ENCODE peak calls at places on chromosome 17, in seven cellular contexts. K is NCI-H2081, B is NCI-H345, P is IMR-90, U is mucosa of descending colon, C is HFFc6, I is HEK293T. H is an unnamed sample.

GRCh38 chr17:80765241-80766022 is 220.8 kb downstream of the RPTOR start:
- DNase-seq in K (no peak), B (no peak), P (peak; percentile 23), U (no peak), C (no peak), I (no peak), H (no peak)

GRCh38 chr17:81733507-81734404 is 21.7 kb downstream of the SLC25A10 start:
- DNase-seq in K (peak; percentile 81), B (peak; percentile 82), P (peak; percentile 55), U (peak; percentile 92), C (peak; percentile 55), I (peak; percentile 95), H (peak; percentile 89)

GRCh38 chr17:68498479-68499326 is 13.5 kb upstream of the PRKAR1A start:
- DNase-seq in K (no peak), B (no peak), P (no peak), U (peak; percentile 39), C (no peak), I (no peak), H (no peak)

GRCh38 chr17:81665205-81666091 is 957 bp downstream of the OXLD1 start:
- DNase-seq in K (peak; percentile 70), B (peak; percentile 24), P (peak; percentile 6), U (peak; percentile 55), C (no peak), I (peak; percentile 53), H (no peak)

GRCh38 chr17:9223531-9223930 is 202.2 kb downstream of the NTN1 start:
- DNase-seq in K (no peak), B (no peak), P (no peak), U (no peak), C (no peak), I (no peak), H (no peak)

GRCh38 chr17:81241203-81241602 is 2.1 kb downstream of the NDUFAF8 start:
- DNase-seq in K (no peak), B (no peak), P (no peak), U (no peak), C (no peak), I (no peak), H (no peak)

GRCh38 chr17:79928502-79929256 is 89.4 kb upstream of the CBX4 start:
- DNase-seq in K (no peak), B (no peak), P (no peak), U (no peak), C (no peak), I (no peak), H (no peak)

GRCh38 chr17:35708951-35709350 is 22.5 kb upstream of the RASL10B start:
- DNase-seq in K (no peak), B (no peak), P (no peak), U (no peak), C (no peak), I (no peak), H (no peak)

GRCh38 chr17:79427621-79428539 is 183.0 kb downstream of the RBFOX3 start:
- DNase-seq in K (no peak), B (no peak), P (no peak), U (no peak), C (no peak), I (no peak), H (no peak)

GRCh38 chr17:57519199-57519598 is 225.9 kb downstream of the CCDC182 start:
- DNase-seq in K (no peak), B (peak; percentile 22), P (peak; percentile 58), U (no peak), C (peak; percentile 29), I (no peak), H (no peak)

GRCh38 chr17:27741361-27741861 is 58.9 kb downstream of the NOS2 start:
- DNase-seq in K (no peak), B (no peak), P (peak; percentile 10), U (no peak), C (peak; percentile 8), I (no peak), H (no peak)

GRCh38 chr17:34842235-34842634 is 119.0 kb downstream of the CCT6B start:
- DNase-seq in K (no peak), B (no peak), P (no peak), U (no peak), C (no peak), I (no peak), H (no peak)

GRCh38 chr17:9465216-9465921 is 110.3 kb downstream of the STX8 start:
- DNase-seq in K (no peak), B (no peak), P (peak; percentile 81), U (no peak), C (no peak), I (no peak), H (no peak)

GRCh38 chr17:77254961-77255741 is 114.4 kb downstream of the SEC14L1 start:
- DNase-seq in K (no peak), B (peak; percentile 55), P (peak; percentile 86), U (no peak), C (peak; percentile 94), I (no peak), H (no peak)

GRCh38 chr17:14827394-14827793 is 437.7 kb downstream of the PMP22 start:
- DNase-seq in K (no peak), B (no peak), P (no peak), U (no peak), C (no peak), I (no peak), H (no peak)

GRCh38 chr17:38333635-38334295 is 10.0 kb downstream of the GPR179 start:
- DNase-seq in K (peak; percentile 38), B (peak; percentile 37), P (no peak), U (peak; percentile 55), C (no peak), I (peak; percentile 71), H (peak; percentile 96)

GRCh38 chr17:73560661-73561060 is 83.6 kb downstream of the SDK2 start:
- DNase-seq in K (no peak), B (no peak), P (no peak), U (no peak), C (no peak), I (no peak), H (peak; percentile 63)

GRCh38 chr17:77962349-77962748 is 3.8 kb downstream of the TNRC6C start:
- DNase-seq in K (no peak), B (no peak), P (no peak), U (no peak), C (no peak), I (peak; percentile 32), H (no peak)

GRCh38 chr17:60525347-60525623 is 757 bp downstream of the APPBP2 start:
- DNase-seq in K (no peak), B (no peak), P (peak; percentile 4), U (no peak), C (no peak), I (peak; percentile 25), H (no peak)

GRCh38 chr17:34401165-34401564 is 38.1 kb upstream of the CCL1 start:
- DNase-seq in K (no peak), B (peak; percentile 90), P (no peak), U (no peak), C (no peak), I (no peak), H (no peak)

GRCh38 chr17:82023447-82024241 is 539 bp downstream of the LRRC45 start:
- DNase-seq in K (peak; percentile 62), B (peak; percentile 53), P (peak; percentile 8), U (no peak), C (no peak), I (no peak), H (peak; percentile 44)

GRCh38 chr17:15972497-15972951 is 27.0 kb downstream of the ZSWIM7 start:
- DNase-seq in K (no peak), B (no peak), P (no peak), U (no peak), C (no peak), I (no peak), H (no peak)

GRCh38 chr17:2893422-2893914 is 97.2 kb downstream of the RAP1GAP2 start:
- DNase-seq in K (no peak), B (no peak), P (no peak), U (peak; percentile 82), C (no peak), I (no peak), H (no peak)

GRCh38 chr17:62778990-62779681 is 29.0 kb downstream of the MARCHF10 start:
- DNase-seq in K (peak; percentile 64), B (peak; percentile 95), P (peak; percentile 98), U (peak; percentile 37), C (peak; percentile 92), I (no peak), H (no peak)

GRCh38 chr17:29640413-29640812 is 17.7 kb upstream of the CORO6 start:
- DNase-seq in K (no peak), B (no peak), P (peak; percentile 74), U (no peak), C (peak; percentile 66), I (no peak), H (no peak)

GRCh38 chr17:15233022-15233805 is 31.9 kb downstream of the PMP22 start:
- DNase-seq in K (no peak), B (no peak), P (peak; percentile 75), U (no peak), C (peak; percentile 82), I (peak; percentile 27), H (peak; percentile 27)

GRCh38 chr17:36818134-36818825 is 119.0 kb upstream of the LHX1 start:
- DNase-seq in K (no peak), B (no peak), P (no peak), U (no peak), C (no peak), I (no peak), H (no peak)

GRCh38 chr17:80791758-80792284 is 199.8 kb upstream of the CHMP6 start:
- DNase-seq in K (no peak), B (no peak), P (peak; percentile 100), U (no peak), C (peak; percentile 98), I (no peak), H (no peak)

GRCh38 chr17:3963214-3964201 is 729 bp downstream of the ATP2A3 start:
- DNase-seq in K (peak; percentile 36), B (no peak), P (no peak), U (peak; percentile 75), C (no peak), I (no peak), H (peak; percentile 54)

GRCh38 chr17:48143629-48144028 is 36.1 kb downstream of the SNX11 start:
- DNase-seq in K (peak; percentile 73), B (peak; percentile 25), P (no peak), U (no peak), C (no peak), I (no peak), H (peak; percentile 17)

GRCh38 chr17:75295220-75296158 is 6.3 kb upstream of the SLC25A19 start:
- DNase-seq in K (no peak), B (no peak), P (no peak), U (no peak), C (no peak), I (no peak), H (no peak)

GRCh38 chr17:16936536-16937310 is 35.2 kb downstream of the TNFRSF13B start:
- DNase-seq in K (no peak), B (no peak), P (no peak), U (no peak), C (no peak), I (no peak), H (peak; percentile 3)

GRCh38 chr17:282912-283882 is 69.4 kb downstream of the RPH3AL start:
- DNase-seq in K (no peak), B (no peak), P (no peak), U (no peak), C (no peak), I (no peak), H (no peak)

GRCh38 chr17:43801844-43802243 is 21.6 kb downstream of the CFAP97D1 start:
- DNase-seq in K (no peak), B (no peak), P (no peak), U (no peak), C (no peak), I (no peak), H (no peak)

GRCh38 chr17:65283704-65284103 is 146.5 kb downstream of the RGS9 start:
- DNase-seq in K (no peak), B (no peak), P (peak; percentile 26), U (peak; percentile 53), C (no peak), I (no peak), H (no peak)